ENCODE peak calls at places on chromosomes 4 and X, in seven cellular contexts. T, O, X, Z, H, B and V are unnamed samples.

GRCh38 chr4:156969136-156969535 is 2.5 kb downstream of the PDGFC start:
- DNase-seq in Z (no peak), O (no peak), B (no peak), T (no peak), X (no peak), H (no peak), V (no peak)

GRCh38 chrX:120874678-120875557 is 748 bp downstream of the CT47B1 start:
- DNase-seq in B (no peak), H (no peak), X (no peak), Z (peak), O (no peak), T (no peak), V (no peak)

GRCh38 chrX:52271212-52271611 is 86.5 kb downstream of the MAGED4 start:
- DNase-seq in H (no peak), O (no peak), Z (no peak), B (peak), T (peak), X (no peak), V (no peak)

GRCh38 chr4:11566440-11567022 is 137.8 kb upstream of the HS3ST1 start:
- DNase-seq in X (no peak), H (no peak), T (no peak), Z (no peak), O (no peak), B (no peak), V (no peak)

GRCh38 chrX:103616676-103617186 is 9.0 kb downstream of the TCEAL3 start:
- DNase-seq in B (no peak), Z (no peak), H (no peak), O (no peak), X (no peak), T (no peak), V (no peak)

GRCh38 chr4:44861756-44862155 is 135.4 kb upstream of the GNPDA2 start:
- DNase-seq in H (no peak), B (no peak), O (no peak), T (no peak), X (no peak), Z (no peak), V (no peak)

GRCh38 chrX:106467943-106468342 is 143.8 kb upstream of the RADX start:
- DNase-seq in X (no peak), H (no peak), B (no peak), T (no peak), O (no peak), Z (no peak), V (no peak)

GRCh38 chrX:74519870-74520269 is 94.6 kb downstream of the RLIM start:
- DNase-seq in Z (no peak), B (no peak), X (no peak), O (no peak), T (no peak), H (no peak), V (no peak)

GRCh38 chr4:74235135-74235534 is 73.1 kb upstream of the EPGN start:
- DNase-seq in H (no peak), Z (no peak), X (no peak), O (no peak), B (no peak), T (no peak), V (no peak)

GRCh38 chrX:31588355-31588754 is 516.5 kb upstream of the FTHL17 start:
- DNase-seq in T (no peak), H (no peak), X (no peak), Z (no peak), B (no peak), O (no peak), V (no peak)

GRCh38 chrX:54550821-54551220 is 20.8 kb downstream of the GNL3L start:
- DNase-seq in Z (no peak), X (no peak), O (no peak), T (no peak), H (no peak), B (no peak), V (no peak)

GRCh38 chr4:7023486-7023885 is 19.7 kb upstream of the TADA2B start:
- DNase-seq in H (no peak), B (no peak), T (no peak), X (no peak), O (no peak), Z (no peak), V (no peak)

GRCh38 chrX:15815779-15816452 is 25.6 kb downstream of the ZRSR2 start:
- DNase-seq in X (peak), H (peak), Z (peak), B (no peak), T (peak), O (peak), V (peak)

GRCh38 chrX:129958814-129959492 is 23.5 kb upstream of the BCORL1 start:
- DNase-seq in B (no peak), Z (no peak), X (no peak), H (no peak), O (no peak), T (no peak), V (no peak)

GRCh38 chr4:183471960-183472708 is 27.7 kb downstream of the CDKN2AIP start:
- DNase-seq in O (peak), B (peak), T (peak), Z (peak), H (peak), X (peak), V (peak)

GRCh38 chr4:85703098-85703497 is 228.1 kb downstream of the ARHGAP24 start:
- DNase-seq in Z (no peak), H (no peak), T (no peak), B (no peak), X (no peak), O (no peak), V (no peak)

GRCh38 chr4:138870739-138871633 is 144.6 kb upstream of the NOCT start:
- DNase-seq in X (peak), B (peak), H (peak), O (peak), T (peak), Z (peak), V (peak)

GRCh38 chrX:147891886-147892285 is 19.8 kb upstream of the FMR1 start:
- DNase-seq in Z (no peak), B (no peak), X (no peak), T (no peak), H (no peak), O (no peak), V (no peak)

GRCh38 chrX:54248309-54248708 is 65.3 kb upstream of the FAM120C start:
- DNase-seq in Z (no peak), T (no peak), H (peak), X (peak), B (no peak), O (no peak), V (peak)

GRCh38 chrX:39162322-39162721 is 361.1 kb downstream of the MID1IP1 start:
- DNase-seq in H (no peak), Z (no peak), T (no peak), O (no peak), X (no peak), B (no peak), V (no peak)

GRCh38 chrX:134764202-134764785 is 106.0 kb upstream of the PLAC1 start:
- DNase-seq in Z (peak), X (peak), H (peak), T (peak), O (no peak), B (no peak), V (peak)

GRCh38 chr4:45423876-45424275 is 697.5 kb upstream of the GNPDA2 start:
- DNase-seq in Z (no peak), T (no peak), H (no peak), O (no peak), X (no peak), B (no peak), V (no peak)

GRCh38 chrX:44012484-44013096 is 39.4 kb upstream of the NDP start:
- DNase-seq in O (no peak), T (no peak), X (peak), B (no peak), H (no peak), Z (no peak), V (peak)

GRCh38 chr4:95129036-95129435 is 371.3 kb downstream of the BMPR1B start:
- DNase-seq in O (no peak), X (no peak), H (no peak), T (no peak), B (no peak), Z (no peak), V (peak)

GRCh38 chr4:16896871-16897270 is 1.6 kb downstream of the LDB2 start:
- DNase-seq in H (no peak), B (no peak), O (no peak), T (no peak), Z (no peak), X (no peak), V (peak)

GRCh38 chr4:122346036-122346435 is 32.8 kb upstream of the ADAD1 start:
- DNase-seq in Z (no peak), B (no peak), T (no peak), X (no peak), H (no peak), O (no peak), V (no peak)

GRCh38 chr4:113289736-113290135 is 240.3 kb downstream of the ANK2 start:
- DNase-seq in X (no peak), Z (no peak), O (no peak), H (no peak), T (no peak), B (no peak), V (no peak)

GRCh38 chr4:25810815-25811690 is 51.7 kb downstream of the SEL1L3 start:
- DNase-seq in T (no peak), O (no peak), B (no peak), Z (no peak), H (peak), X (no peak), V (no peak)

GRCh38 chr4:74133786-74134499 is 24.0 kb upstream of the MTHFD2L start:
- DNase-seq in Z (peak), T (peak), O (peak), B (peak), H (peak), X (peak), V (peak)

GRCh38 chr4:6193399-6193798 is 7.0 kb downstream of the JAKMIP1 start:
- DNase-seq in H (no peak), T (no peak), X (no peak), O (no peak), Z (no peak), B (no peak), V (no peak)

GRCh38 chr4:87219648-87220093 is 747 bp downstream of the KLHL8 start:
- DNase-seq in T (no peak), H (peak), X (no peak), O (no peak), B (no peak), Z (no peak), V (no peak)

GRCh38 chrX:109974906-109975655 is 27.8 kb upstream of the TMEM164 start:
- DNase-seq in T (peak), Z (no peak), X (no peak), O (no peak), B (no peak), H (no peak), V (peak)

GRCh38 chr4:108889696-108890475 is 127.0 kb upstream of the ETNPPL start:
- DNase-seq in O (no peak), X (no peak), Z (no peak), H (no peak), T (no peak), B (no peak), V (peak)
- TF ChIP-seq MAX in O (no peak), X (no peak), Z (no peak), H (no peak), T (no peak), B (no peak), V (no peak)

GRCh38 chr4:40228497-40229365 is 31.9 kb downstream of the RHOH start:
- DNase-seq in B (no peak), T (peak), Z (no peak), H (no peak), X (no peak), O (peak), V (no peak)

GRCh38 chr4:40231464-40231863 is 34.6 kb downstream of the RHOH start:
- DNase-seq in B (no peak), O (no peak), Z (no peak), H (no peak), T (no peak), X (no peak), V (no peak)

GRCh38 chr4:40233227-40233626 is 36.4 kb downstream of the RHOH start:
- DNase-seq in O (no peak), B (no peak), Z (no peak), H (peak), T (no peak), X (no peak), V (no peak)

GRCh38 chr4:40234519-40235039 is 37.7 kb downstream of the RHOH start:
- DNase-seq in T (no peak), O (no peak), B (no peak), X (no peak), Z (no peak), H (no peak), V (no peak)

DNA sequence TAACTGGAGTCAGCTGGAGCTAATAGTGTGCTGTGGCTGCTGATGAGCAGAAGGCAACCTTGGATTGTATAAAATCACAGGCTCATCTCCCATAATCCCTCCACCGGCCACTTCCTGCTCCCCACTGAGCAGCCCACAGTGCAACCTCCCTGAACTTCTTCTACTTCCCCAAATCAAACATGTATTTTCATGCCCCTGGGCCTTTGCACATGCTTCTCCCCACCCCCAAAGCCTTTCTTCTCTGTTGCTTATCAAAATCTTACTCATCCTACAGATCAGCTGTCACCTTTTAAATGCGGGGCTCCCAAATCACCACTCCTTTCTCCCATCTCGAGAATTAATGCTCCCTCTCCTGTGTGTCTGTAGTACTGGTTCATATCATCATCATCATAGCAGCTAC is 35.8 kb downstream of the RHOH start:
- DNase-seq in X (no peak), T (no peak), O (no peak), Z (no peak), H (no peak), B (no peak), V (no peak)
- TF ChIP-seq POLR2AphosphoS5 in X (no peak), T (no peak), O (no peak), Z (no peak), H (no peak), B (no peak), V (no peak)

DNA sequence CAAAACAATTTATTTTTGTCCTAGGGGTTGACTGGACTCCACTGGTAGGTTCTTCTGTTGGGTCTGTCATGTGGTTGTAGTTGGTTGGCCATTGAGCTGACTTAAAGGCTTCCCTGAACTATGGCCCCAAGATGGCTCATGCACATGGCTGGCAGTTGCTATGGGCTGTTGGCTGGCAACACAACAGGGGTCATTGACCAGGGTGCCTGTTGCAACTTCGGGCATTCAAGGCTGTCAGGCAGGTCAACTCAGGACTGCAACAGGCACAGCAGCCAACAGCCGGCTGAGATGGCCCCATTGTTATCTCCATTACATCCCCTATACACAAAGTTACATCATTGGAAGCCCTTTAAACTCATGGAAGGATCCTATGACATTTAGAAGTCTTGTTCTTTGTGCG is 109.7 kb upstream of the CPEB2 start:
- DNase-seq in Z (no peak), T (no peak), B (no peak), X (no peak), H (no peak), O (no peak), V (no peak)
- H2AFZ ChIP-seq in Z (no peak), T (no peak), B (no peak), X (no peak), H (no peak), O (no peak), V (no peak)

DNA sequence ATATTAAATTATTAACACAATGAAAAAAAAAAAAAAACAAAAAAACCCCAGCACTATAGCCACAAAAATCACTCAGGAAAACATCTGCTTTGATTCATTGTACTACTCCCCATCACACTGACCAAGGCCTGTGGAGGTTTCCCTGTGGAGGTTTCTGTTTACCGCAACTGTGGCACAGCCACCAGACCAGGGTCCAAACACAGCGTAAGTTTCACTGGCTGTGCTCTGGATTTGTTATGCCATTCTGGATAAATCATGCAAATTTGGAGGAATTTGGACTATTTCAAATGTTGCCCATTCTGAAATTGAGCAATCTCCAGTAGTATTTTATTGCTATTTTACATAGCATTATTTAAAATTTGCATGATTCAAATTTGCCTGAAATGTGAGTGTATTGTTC is 66.0 kb upstream of the ACSL1 start:
- DNase-seq in Z (no peak), H (no peak), T (no peak), O (no peak), X (no peak), B (no peak), V (no peak)
- TF ChIP-seq MAX in Z (no peak), H (no peak), T (no peak), O (no peak), X (no peak), B (no peak), V (no peak)

GRCh38 chr4:103198111-103198765 is at the start of gene CENPE:
- DNase-seq in X (peak), T (peak), Z (peak), O (peak), H (peak), B (peak), V (peak)
- TF ChIP-seq POLR2AphosphoS5 in X (peak), T (peak), Z (peak), O (no peak), H (peak), B (peak), V (peak)

DNA sequence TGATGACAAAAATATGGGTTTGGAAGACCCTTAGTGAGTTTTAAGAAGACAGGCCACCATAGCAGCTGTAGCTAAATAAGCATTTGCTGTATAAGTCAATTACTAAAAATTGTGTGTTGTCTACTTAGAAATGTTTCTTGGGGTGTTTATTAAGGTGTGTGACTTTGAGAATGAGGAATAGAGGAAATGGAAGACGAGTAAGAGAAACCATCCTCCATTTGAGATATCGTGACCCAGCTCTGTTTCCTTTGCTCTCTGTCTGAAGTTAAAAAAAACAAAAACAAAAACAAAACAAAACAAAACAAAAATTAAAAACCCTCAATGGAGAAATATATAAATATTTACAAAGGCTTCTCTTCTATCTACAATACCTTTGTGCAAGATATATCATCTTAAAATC is 41.7 kb upstream of the FAM9C start:
- DNase-seq in Z (no peak), B (no peak), X (no peak), O (no peak), H (no peak), T (no peak), V (no peak)
- H2AFZ ChIP-seq in Z (no peak), B (no peak), X (no peak), O (no peak), H (no peak), T (no peak), V (no peak)

GRCh38 chr4:128757712-128758111 is 51.8 kb upstream of the JADE1 start:
- DNase-seq in X (no peak), T (no peak), H (no peak), Z (no peak), O (no peak), B (no peak), V (no peak)
- TF ChIP-seq MAX in X (no peak), T (no peak), H (no peak), Z (no peak), O (no peak), B (no peak), V (no peak)

DNA sequence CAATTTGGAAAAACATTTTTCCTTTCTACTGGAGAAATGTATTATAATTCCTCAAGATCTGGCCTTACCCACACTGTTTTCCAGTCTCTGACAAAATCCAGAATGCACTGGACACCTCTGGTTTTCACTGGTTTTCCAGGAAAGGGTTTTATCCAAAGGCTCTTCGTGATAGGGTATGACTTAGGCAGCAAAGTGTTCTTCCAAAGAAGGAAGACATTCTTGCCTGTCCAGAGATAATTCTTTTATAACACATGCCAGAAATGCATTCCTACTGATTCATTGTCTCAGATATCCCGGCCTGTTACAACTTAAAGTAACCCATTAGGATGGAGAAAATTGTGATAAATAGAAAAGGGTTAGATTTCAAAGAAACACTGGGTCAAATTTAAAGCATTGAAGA is 2343.1 kb downstream of the PCDH7 start:
- DNase-seq in O (no peak), X (no peak), T (no peak), Z (no peak), H (no peak), B (no peak), V (no peak)
- TF ChIP-seq POLR2AphosphoS5 in O (no peak), X (no peak), T (no peak), Z (peak), H (no peak), B (no peak), V (no peak)

GRCh38 chrX:70201732-70202131 is 24.4 kb downstream of the DGAT2L6 start:
- DNase-seq in T (no peak), Z (no peak), X (no peak), O (no peak), B (no peak), H (no peak), V (no peak)

GRCh38 chrX:70196961-70197805 is 19.9 kb downstream of the DGAT2L6 start:
- DNase-seq in X (peak), B (peak), T (peak), H (peak), O (no peak), Z (peak), V (peak)
- H2AFZ ChIP-seq in X (peak), B (peak), T (peak), H (no peak), O (no peak), Z (peak), V (peak)

GRCh38 chrX:128517691-128518090 is 465.5 kb upstream of the ACTRT1 start:
- DNase-seq in H (no peak), O (no peak), B (no peak), Z (no peak), T (no peak), X (no peak), V (no peak)

GRCh38 chrX:128518508-128518907 is 466.3 kb upstream of the ACTRT1 start:
- DNase-seq in B (no peak), H (peak), X (no peak), Z (peak), O (no peak), T (no peak), V (peak)
- TF ChIP-seq MAX in B (no peak), H (no peak), X (no peak), Z (no peak), O (no peak), T (no peak), V (no peak)